ENCODE peak calls at places on chromosomes 16 and 17, in five cellular contexts. One of them, this sample, is unnamed.

GRCh38 chr16:67459066-67459857 is 21.7 kb downstream of the ATP6V0D1 start:
- DNase-seq in activated T-cell treated with anti-CD3 and anti-CD28 coated beads, Interleukin-2, amount 50 U/mL, for 72 hours: no peak
- DNase-seq in AG09319: no peak
- DNase-seq in MM.1S: no peak
- DNase-seq in A673: no peak
- DNase-seq in this sample: no peak

GRCh38 chr17:37551788-37552187 is 57.4 kb downstream of the SYNRG start:
- DNase-seq in activated T-cell treated with anti-CD3 and anti-CD28 coated beads, Interleukin-2, amount 50 U/mL, for 72 hours: no peak
- DNase-seq in AG09319: no peak
- DNase-seq in MM.1S: no peak
- DNase-seq in A673: no peak
- DNase-seq in this sample: no peak

GRCh38 chr16:56288019-56288418 is 96.7 kb downstream of the GNAO1 start:
- DNase-seq in activated T-cell treated with anti-CD3 and anti-CD28 coated beads, Interleukin-2, amount 50 U/mL, for 72 hours: no peak
- DNase-seq in AG09319: no peak
- DNase-seq in MM.1S: no peak
- DNase-seq in A673: no peak
- DNase-seq in this sample: no peak

GRCh38 chr17:18257747-18258355 is 687 bp downstream of the FLII start:
- DNase-seq in activated T-cell treated with anti-CD3 and anti-CD28 coated beads, Interleukin-2, amount 50 U/mL, for 72 hours: peak; percentile 79
- DNase-seq in AG09319: no peak
- DNase-seq in MM.1S: peak; percentile 56
- DNase-seq in A673: no peak
- DNase-seq in this sample: peak; percentile 41

GRCh38 chr17:73827627-73828241 is 183.5 kb upstream of the SDK2 start:
- DNase-seq in activated T-cell treated with anti-CD3 and anti-CD28 coated beads, Interleukin-2, amount 50 U/mL, for 72 hours: no peak
- DNase-seq in AG09319: no peak
- DNase-seq in MM.1S: no peak
- DNase-seq in A673: no peak
- DNase-seq in this sample: no peak

GRCh38 chr16:58801838-58802237 is 67.7 kb upstream of the GOT2 start:
- DNase-seq in activated T-cell treated with anti-CD3 and anti-CD28 coated beads, Interleukin-2, amount 50 U/mL, for 72 hours: no peak
- DNase-seq in AG09319: no peak
- DNase-seq in MM.1S: no peak
- DNase-seq in A673: no peak
- DNase-seq in this sample: no peak

GRCh38 chr17:59804910-59805381 is 87.8 kb downstream of the TUBD1 start:
- DNase-seq in activated T-cell treated with anti-CD3 and anti-CD28 coated beads, Interleukin-2, amount 50 U/mL, for 72 hours: no peak
- DNase-seq in AG09319: no peak
- DNase-seq in MM.1S: no peak
- DNase-seq in A673: peak; percentile 87
- DNase-seq in this sample: no peak

GRCh38 chr16:54280751-54281150 is 5.8 kb downstream of the IRX3 start:
- DNase-seq in activated T-cell treated with anti-CD3 and anti-CD28 coated beads, Interleukin-2, amount 50 U/mL, for 72 hours: no peak
- DNase-seq in AG09319: no peak
- DNase-seq in MM.1S: no peak
- DNase-seq in A673: no peak
- DNase-seq in this sample: no peak

GRCh38 chr17:31488264-31488981 is 96.9 kb downstream of the RAB11FIP4 start:
- DNase-seq in activated T-cell treated with anti-CD3 and anti-CD28 coated beads, Interleukin-2, amount 50 U/mL, for 72 hours: peak; percentile 42
- DNase-seq in AG09319: no peak
- DNase-seq in MM.1S: peak; percentile 34
- DNase-seq in A673: no peak
- DNase-seq in this sample: no peak

GRCh38 chr17:35065880-35066279 is 2.4 kb upstream of the RFFL start:
- DNase-seq in activated T-cell treated with anti-CD3 and anti-CD28 coated beads, Interleukin-2, amount 50 U/mL, for 72 hours: no peak
- DNase-seq in AG09319: no peak
- DNase-seq in MM.1S: no peak
- DNase-seq in A673: no peak
- DNase-seq in this sample: no peak